ENCODE peak calls at places on chromosomes 6 and 20, in nine cellular contexts. A, S, V, M, E, K, B, N and X are unnamed samples.
A peak's percentile ranks its signal among the peaks of the same experiment; 100 is the strongest.

GRCh38 chr6:170096803-170097504 is 193.9 kb downstream of the DLL1 start:
- DNase-seq in A (no peak), S (peak; percentile 35), V (no peak), M (no peak), E (no peak), K (no peak), B (no peak), N (no peak), X (peak; percentile 91)

GRCh38 chr6:62891065-62891647 is 320.1 kb upstream of the FKBP1C start:
- DNase-seq in A (no peak), S (no peak), V (no peak), M (peak; percentile 0), E (no peak), K (peak; percentile 24), B (no peak), N (no peak), X (no peak)

GRCh38 chr6:155264704-155265320 is 999 bp downstream of the CLDN20 start:
- DNase-seq in A (no peak), S (no peak), V (no peak), M (peak; percentile 73), E (no peak), K (no peak), B (no peak), N (no peak), X (no peak)

GRCh38 chr6:117601811-117602150 is 530 bp downstream of the GOPC start:
- DNase-seq in A (no peak), S (no peak), V (no peak), M (no peak), E (peak; percentile 23), K (no peak), B (no peak), N (no peak), X (no peak)

GRCh38 chr6:112180095-112180820 is 74.1 kb downstream of the LAMA4 start:
- DNase-seq in A (peak; percentile 74), S (no peak), V (no peak), M (peak; percentile 56), E (peak; percentile 19), K (peak; percentile 90), B (peak; percentile 66), N (peak; percentile 6), X (no peak)

GRCh38 chr6:15481414-15481813 is 181.4 kb downstream of the DTNBP1 start:
- DNase-seq in A (no peak), S (no peak), V (no peak), M (no peak), E (no peak), K (no peak), B (no peak), N (no peak), X (peak; percentile 6)

GRCh38 chr6:166360243-166361079 is 18.1 kb upstream of the SFT2D1 start:
- DNase-seq in A (no peak), S (no peak), V (no peak), M (no peak), E (no peak), K (no peak), B (no peak), N (peak; percentile 86), X (no peak)

GRCh38 chr20:17619351-17620093 is 49.6 kb downstream of the DSTN start:
- DNase-seq in A (no peak), S (no peak), V (peak; percentile 14), M (peak; percentile 4), E (peak; percentile 6), K (no peak), B (peak; percentile 61), N (no peak), X (no peak)

GRCh38 chr6:26538572-26538902 is 371 bp downstream of the HMGN4 start:
- DNase-seq in A (no peak), S (no peak), V (no peak), M (no peak), E (no peak), K (no peak), B (no peak), N (no peak), X (no peak)

GRCh38 chr20:7458459-7458858 is 481.8 kb downstream of the HAO1 start:
- DNase-seq in A (no peak), S (no peak), V (no peak), M (no peak), E (no peak), K (no peak), B (no peak), N (no peak), X (no peak)

GRCh38 chr20:7449269-7449668 is 491.0 kb downstream of the HAO1 start:
- DNase-seq in A (no peak), S (no peak), V (no peak), M (no peak), E (no peak), K (no peak), B (no peak), N (no peak), X (no peak)

GRCh38 chr20:7459123-7459522 is 481.1 kb downstream of the HAO1 start:
- DNase-seq in A (no peak), S (no peak), V (no peak), M (no peak), E (no peak), K (no peak), B (no peak), N (no peak), X (no peak)

GRCh38 chr20:7452890-7453289 is 487.4 kb downstream of the HAO1 start:
- DNase-seq in A (no peak), S (no peak), V (no peak), M (no peak), E (no peak), K (no peak), B (no peak), N (no peak), X (no peak)

GRCh38 chr20:7454047-7454446 is 486.2 kb downstream of the HAO1 start:
- DNase-seq in A (no peak), S (no peak), V (no peak), M (no peak), E (no peak), K (no peak), B (no peak), N (no peak), X (no peak)
- TF ChIP-seq POLR2AphosphoS5 in A (no peak), S (no peak), V (no peak), M (no peak), E (no peak), K (no peak), B (no peak), N (no peak), X (no peak)

GRCh38 chr6:10411915-10412164 is 3.0 kb downstream of the TFAP2A start:
- DNase-seq in A (no peak), S (no peak), V (no peak), M (no peak), E (no peak), K (no peak), B (no peak), N (no peak), X (no peak)

GRCh38 chr6:10409766-10410209 is 5.1 kb downstream of the TFAP2A start:
- DNase-seq in A (no peak), S (no peak), V (no peak), M (no peak), E (no peak), K (no peak), B (no peak), N (no peak), X (peak; percentile 49)

GRCh38 chr6:10409160-10409765 is 5.6 kb downstream of the TFAP2A start:
- DNase-seq in A (no peak), S (no peak), V (no peak), M (no peak), E (no peak), K (no peak), B (no peak), N (no peak), X (no peak)

GRCh38 chr6:10411131-10411914 is 3.6 kb downstream of the TFAP2A start:
- DNase-seq in A (no peak), S (no peak), V (no peak), M (no peak), E (no peak), K (no peak), B (no peak), N (no peak), X (no peak)

DNA sequence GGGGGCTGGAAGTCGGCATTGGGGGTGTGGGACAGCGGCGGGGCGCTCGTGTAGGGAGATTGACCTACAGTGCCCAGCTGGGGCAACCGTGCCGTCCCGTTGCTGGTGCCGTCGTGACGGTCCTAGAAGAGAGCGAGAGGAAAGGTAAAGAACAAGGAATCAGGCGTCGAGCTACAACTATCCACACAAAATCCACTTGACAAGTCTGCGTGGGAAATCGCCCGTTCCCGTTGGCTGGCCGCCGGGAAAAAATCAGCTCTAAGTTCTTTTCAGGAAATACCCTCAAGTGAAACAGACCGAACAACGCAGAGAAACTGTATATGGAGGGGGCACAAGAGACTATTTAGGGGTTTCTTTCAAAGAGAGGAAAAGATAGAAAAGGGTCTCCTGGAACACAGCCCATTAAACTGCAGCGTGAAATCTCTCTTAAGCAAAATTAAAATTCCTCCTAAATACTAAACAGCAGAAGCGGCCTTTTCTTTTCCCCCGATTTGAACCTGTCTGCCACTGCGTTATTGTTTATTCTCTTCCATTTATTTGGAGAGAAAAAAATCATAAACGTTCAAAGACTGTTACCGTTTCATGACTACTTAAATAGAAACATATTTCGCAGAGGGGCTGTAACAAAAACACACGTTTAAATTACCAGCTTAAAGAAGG is 4.5 kb downstream of the TFAP2A start:
- DNase-seq in A (no peak), S (no peak), V (no peak), M (no peak), E (no peak), K (no peak), B (no peak), N (no peak), X (no peak)
- H3K27me3 ChIP-seq in A (no peaks in the 10 kb centered on the region), S (peaks cover 69% of the 10 kb centered on the region), V (no peaks in the 10 kb centered on the region), M (peaks cover 81% of the 10 kb centered on the region), E (peaks cover 100% of the 10 kb centered on the region), K (peaks cover 11% of the 10 kb centered on the region), B (peaks cover 89% of the 10 kb centered on the region), N (peaks cover 24% of the 10 kb centered on the region), X (peaks cover 11% of the 10 kb centered on the region)

GRCh38 chr20:57048027-57048869 is 218.2 kb downstream of the BMP7 start:
- DNase-seq in A (no peak), S (peak; percentile 67), V (peak; percentile 48), M (peak; percentile 63), E (peak; percentile 37), K (peak; percentile 35), B (peak; percentile 64), N (peak; percentile 2), X (no peak)

GRCh38 chr20:57051096-57051495 is 215.3 kb downstream of the BMP7 start:
- DNase-seq in A (no peak), S (no peak), V (no peak), M (no peak), E (no peak), K (peak; percentile 76), B (peak; percentile 13), N (no peak), X (no peak)

GRCh38 chr20:57043669-57044268 is 222.7 kb downstream of the BMP7 start:
- DNase-seq in A (no peak), S (no peak), V (no peak), M (no peak), E (no peak), K (peak; percentile 18), B (peak; percentile 27), N (no peak), X (no peak)

GRCh38 chr20:57049298-57049697 is 217.1 kb downstream of the BMP7 start:
- DNase-seq in A (no peak), S (no peak), V (no peak), M (no peak), E (no peak), K (no peak), B (no peak), N (no peak), X (no peak)

GRCh38 chr20:57047281-57048026 is 219.0 kb downstream of the BMP7 start:
- DNase-seq in A (no peak), S (peak; percentile 72), V (peak; percentile 75), M (no peak), E (peak; percentile 14), K (peak; percentile 34), B (peak; percentile 57), N (no peak), X (no peak)
- TF ChIP-seq POLR2AphosphoS5 in A (no peak), S (no peak), V (no peak), M (no peak), E (no peak), K (no peak), B (no peak), N (no peak), X (no peak)

GRCh38 chr20:58790440-58790839 is 60.3 kb downstream of the GNAS-AS1 start:
- DNase-seq in A (no peak), S (no peak), V (no peak), M (no peak), E (no peak), K (no peak), B (no peak), N (peak; percentile 60), X (no peak)
- H3K27me3 ChIP-seq in A (peaks cover 39% of the 10 kb centered on the region), S (peaks cover 50% of the 10 kb centered on the region), V (no peaks in the 10 kb centered on the region), M (peaks cover 13% of the 10 kb centered on the region), E (peaks cover 4% of the 10 kb centered on the region), K (peaks cover 40% of the 10 kb centered on the region), B (peaks cover 21% of the 10 kb centered on the region), N (no peaks in the 10 kb centered on the region), X (no peaks in the 10 kb centered on the region)